ENCODE peak calls at places on chromosomes 1 and 21, in eight cellular contexts. One of them, this sample, is unnamed.

GRCh38 chr1:46166521-46167462 is 8.1 kb upstream of the TSPAN1 start:
- DNase-seq in adrenal gland: peak; percentile 65
- DNase-seq in left lung: peak; percentile 86
- DNase-seq in endothelial cell of umbilical vein: peak; percentile 37
- DNase-seq in adipocyte: no peak
- DNase-seq in colonic mucosa: peak; percentile 40
- DNase-seq in HAP-1: no peak
- DNase-seq in pancreas: no peak
- DNase-seq in this sample: peak; percentile 68

GRCh38 chr1:233661376-233662159 is 47.7 kb downstream of the KCNK1 start:
- DNase-seq in colonic mucosa: no peak
- DNase-seq in adipocyte: no peak
- DNase-seq in pancreas: no peak
- DNase-seq in endothelial cell of umbilical vein: no peak
- DNase-seq in adrenal gland: no peak
- DNase-seq in left lung: no peak
- DNase-seq in HAP-1: no peak
- DNase-seq in this sample: no peak

GRCh38 chr1:215518594-215518993 is 48.5 kb upstream of the KCTD3 start:
- DNase-seq in pancreas: no peak
- DNase-seq in adrenal gland: no peak
- DNase-seq in adipocyte: no peak
- DNase-seq in colonic mucosa: no peak
- DNase-seq in left lung: no peak
- DNase-seq in endothelial cell of umbilical vein: no peak
- DNase-seq in HAP-1: no peak
- DNase-seq in this sample: no peak

GRCh38 chr1:199700551-199700950 is 327.0 kb upstream of the NR5A2 start:
- DNase-seq in endothelial cell of umbilical vein: no peak
- DNase-seq in left lung: no peak
- DNase-seq in HAP-1: no peak
- DNase-seq in adipocyte: no peak
- DNase-seq in pancreas: no peak
- DNase-seq in adrenal gland: no peak
- DNase-seq in colonic mucosa: no peak
- DNase-seq in this sample: no peak

GRCh38 chr1:199123615-199124014 is 484.8 kb downstream of the PTPRC start:
- DNase-seq in colonic mucosa: no peak
- DNase-seq in endothelial cell of umbilical vein: no peak
- DNase-seq in HAP-1: no peak
- DNase-seq in adrenal gland: no peak
- DNase-seq in left lung: no peak
- DNase-seq in adipocyte: no peak
- DNase-seq in pancreas: no peak
- DNase-seq in this sample: no peak

GRCh38 chr1:9690440-9691107 is 39.0 kb downstream of the PIK3CD start:
- DNase-seq in adrenal gland: no peak
- DNase-seq in HAP-1: no peak
- DNase-seq in pancreas: no peak
- DNase-seq in adipocyte: no peak
- DNase-seq in left lung: peak; percentile 32
- DNase-seq in endothelial cell of umbilical vein: no peak
- DNase-seq in colonic mucosa: no peak
- DNase-seq in this sample: no peak

GRCh38 chr1:238962941-238963340 is 423.4 kb upstream of the CHRM3 start:
- DNase-seq in adipocyte: no peak
- DNase-seq in left lung: no peak
- DNase-seq in HAP-1: no peak
- DNase-seq in adrenal gland: no peak
- DNase-seq in colonic mucosa: no peak
- DNase-seq in pancreas: no peak
- DNase-seq in endothelial cell of umbilical vein: no peak
- DNase-seq in this sample: no peak

GRCh38 chr1:87473203-87473661 is 144.6 kb downstream of the LMO4 start:
- DNase-seq in adipocyte: no peak
- DNase-seq in HAP-1: no peak
- DNase-seq in left lung: no peak
- DNase-seq in colonic mucosa: no peak
- DNase-seq in pancreas: no peak
- DNase-seq in adrenal gland: no peak
- DNase-seq in endothelial cell of umbilical vein: peak; percentile 17
- DNase-seq in this sample: no peak

GRCh38 chr1:220077887-220078286 is 11.7 kb downstream of the BPNT1 start:
- DNase-seq in HAP-1: no peak
- DNase-seq in adipocyte: no peak
- DNase-seq in colonic mucosa: no peak
- DNase-seq in pancreas: no peak
- DNase-seq in adrenal gland: no peak
- DNase-seq in left lung: no peak
- DNase-seq in endothelial cell of umbilical vein: no peak
- DNase-seq in this sample: no peak

GRCh38 chr1:213994888-213995287 is 7.1 kb downstream of the PROX1 start:
- DNase-seq in endothelial cell of umbilical vein: no peak
- DNase-seq in colonic mucosa: no peak
- DNase-seq in HAP-1: no peak
- DNase-seq in left lung: no peak
- DNase-seq in adrenal gland: no peak
- DNase-seq in adipocyte: no peak
- DNase-seq in pancreas: no peak
- DNase-seq in this sample: no peak

GRCh38 chr1:240843798-240844197 is 231.8 kb upstream of the GREM2 start:
- DNase-seq in colonic mucosa: no peak
- DNase-seq in pancreas: no peak
- DNase-seq in endothelial cell of umbilical vein: no peak
- DNase-seq in left lung: no peak
- DNase-seq in HAP-1: no peak
- DNase-seq in adipocyte: no peak
- DNase-seq in adrenal gland: no peak
- DNase-seq in this sample: no peak

GRCh38 chr1:198934901-198935301 is 296.1 kb downstream of the PTPRC start:
- DNase-seq in adipocyte: peak; percentile 64
- DNase-seq in left lung: no peak
- DNase-seq in pancreas: no peak
- DNase-seq in HAP-1: no peak
- DNase-seq in colonic mucosa: no peak
- DNase-seq in adrenal gland: no peak
- DNase-seq in endothelial cell of umbilical vein: peak; percentile 84
- DNase-seq in this sample: no peak

GRCh38 chr1:146036241-146036989 is 14.9 kb upstream of the HJV start:
- DNase-seq in HAP-1: no peak
- DNase-seq in colonic mucosa: no peak
- DNase-seq in endothelial cell of umbilical vein: peak; percentile 65
- DNase-seq in pancreas: no peak
- DNase-seq in left lung: no peak
- DNase-seq in adipocyte: peak; percentile 69
- DNase-seq in adrenal gland: no peak
- DNase-seq in this sample: no peak

GRCh38 chr1:201845331-201846083 is 16.6 kb downstream of the IPO9 start:
- DNase-seq in HAP-1: no peak
- DNase-seq in left lung: no peak
- DNase-seq in endothelial cell of umbilical vein: no peak
- DNase-seq in pancreas: no peak
- DNase-seq in adrenal gland: no peak
- DNase-seq in adipocyte: no peak
- DNase-seq in colonic mucosa: no peak
- DNase-seq in this sample: no peak

GRCh38 chr21:46008893-46009635 is 27.5 kb downstream of the COL6A1 start:
- DNase-seq in adipocyte: no peak
- DNase-seq in left lung: no peak
- DNase-seq in HAP-1: no peak
- DNase-seq in adrenal gland: no peak
- DNase-seq in endothelial cell of umbilical vein: no peak
- DNase-seq in colonic mucosa: peak; percentile 12
- DNase-seq in pancreas: no peak
- DNase-seq in this sample: no peak

GRCh38 chr1:209652873-209653401 is 712 bp upstream of the LAMB3 start:
- DNase-seq in adrenal gland: peak; percentile 69
- DNase-seq in endothelial cell of umbilical vein: peak; percentile 64
- DNase-seq in HAP-1: no peak
- DNase-seq in adipocyte: peak; percentile 39
- DNase-seq in colonic mucosa: peak; percentile 97
- DNase-seq in left lung: peak; percentile 87
- DNase-seq in pancreas: peak; percentile 98
- DNase-seq in this sample: peak; percentile 77

GRCh38 chr1:74356493-74356892 is 121.3 kb downstream of the TNNI3K start:
- DNase-seq in colonic mucosa: no peak
- DNase-seq in endothelial cell of umbilical vein: no peak
- DNase-seq in HAP-1: no peak
- DNase-seq in pancreas: no peak
- DNase-seq in adipocyte: peak; percentile 62
- DNase-seq in left lung: no peak
- DNase-seq in adrenal gland: no peak
- DNase-seq in this sample: no peak

GRCh38 chr1:59045636-59046035 is 251.3 kb upstream of the FGGY start:
- DNase-seq in adipocyte: no peak
- DNase-seq in left lung: no peak
- DNase-seq in colonic mucosa: no peak
- DNase-seq in HAP-1: no peak
- DNase-seq in pancreas: no peak
- DNase-seq in endothelial cell of umbilical vein: no peak
- DNase-seq in adrenal gland: no peak
- DNase-seq in this sample: no peak

GRCh38 chr1:59043796-59044195 is 253.1 kb upstream of the FGGY start:
- DNase-seq in left lung: no peak
- DNase-seq in adrenal gland: peak; percentile 93
- DNase-seq in pancreas: peak; percentile 46
- DNase-seq in HAP-1: no peak
- DNase-seq in adipocyte: peak; percentile 96
- DNase-seq in endothelial cell of umbilical vein: no peak
- DNase-seq in colonic mucosa: peak; percentile 75
- DNase-seq in this sample: peak; percentile 75

GRCh38 chr1:59046134-59046533 is 250.8 kb upstream of the FGGY start:
- DNase-seq in adipocyte: peak; percentile 47
- DNase-seq in colonic mucosa: no peak
- DNase-seq in adrenal gland: no peak
- DNase-seq in HAP-1: no peak
- DNase-seq in pancreas: no peak
- DNase-seq in left lung: no peak
- DNase-seq in endothelial cell of umbilical vein: no peak
- DNase-seq in this sample: no peak

GRCh38 chr1:59044535-59045121 is 252.3 kb upstream of the FGGY start:
- DNase-seq in adrenal gland: no peak
- DNase-seq in left lung: no peak
- DNase-seq in endothelial cell of umbilical vein: no peak
- DNase-seq in HAP-1: no peak
- DNase-seq in pancreas: no peak
- DNase-seq in colonic mucosa: no peak
- DNase-seq in adipocyte: no peak
- DNase-seq in this sample: no peak

DNA sequence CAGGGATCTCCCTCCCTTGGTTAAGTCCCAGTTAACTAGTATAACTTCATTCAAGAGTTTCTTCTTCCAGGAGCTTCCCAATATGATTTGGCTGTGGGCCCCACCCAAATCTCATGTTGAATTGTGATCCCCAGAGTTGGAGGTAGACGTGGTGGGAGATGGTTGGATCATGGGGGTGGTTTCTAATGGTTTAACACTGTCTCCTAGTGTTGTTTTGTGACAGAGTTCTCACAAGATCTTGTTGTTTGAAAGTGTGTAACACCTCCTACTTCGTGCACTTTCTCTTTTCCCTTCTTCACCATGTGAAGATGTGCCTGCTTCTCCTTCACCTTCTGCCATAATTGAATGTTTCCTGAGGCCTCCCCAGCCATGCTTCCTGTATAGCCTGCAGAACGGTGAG is 251.8 kb upstream of the FGGY start:
- DNase-seq in endothelial cell of umbilical vein: no peak
- DNase-seq in left lung: no peak
- DNase-seq in colonic mucosa: no peak
- DNase-seq in HAP-1: no peak
- DNase-seq in adipocyte: no peak
- DNase-seq in pancreas: no peak
- DNase-seq in adrenal gland: no peak
- DNase-seq in this sample: no peak
- H3K4me3 ChIP-seq in endothelial cell of umbilical vein: no peak overlapping the region
- H3K4me3 ChIP-seq in left lung: no peak overlapping the region
- H3K4me3 ChIP-seq in colonic mucosa: no peak overlapping the region
- H3K4me3 ChIP-seq in HAP-1: no peak overlapping the region
- H3K4me3 ChIP-seq in adipocyte: no peak overlapping the region
- H3K4me3 ChIP-seq in pancreas: no peak overlapping the region
- H3K4me3 ChIP-seq in adrenal gland: no peak overlapping the region
- H3K4me3 ChIP-seq in this sample: no peak overlapping the region

DNA sequence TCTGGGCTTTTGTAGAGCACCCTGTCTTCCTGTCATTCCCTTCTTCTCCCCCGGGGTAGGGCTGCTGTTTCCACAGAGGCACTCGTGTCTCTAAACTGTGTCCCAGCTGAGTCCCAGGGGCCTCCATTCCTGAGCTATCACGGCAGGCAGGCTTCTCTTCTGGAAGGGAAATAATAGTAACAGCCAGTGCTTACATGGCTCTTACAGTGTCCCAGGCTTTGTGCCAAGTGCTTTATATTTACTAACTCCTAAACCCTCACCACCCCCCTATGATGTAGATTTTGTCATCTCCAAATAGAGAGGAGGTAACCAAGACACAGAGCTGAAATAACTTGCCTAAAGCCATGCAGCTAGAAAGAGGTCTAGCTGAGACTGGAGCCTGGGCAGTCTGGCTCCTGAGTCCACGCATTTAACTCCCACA is 1.4 kb upstream of the CELF3 start:
- DNase-seq in endothelial cell of umbilical vein: no peak
- DNase-seq in HAP-1: no peak
- DNase-seq in adrenal gland: no peak
- DNase-seq in adipocyte: peak; percentile 11
- DNase-seq in left lung: no peak
- DNase-seq in colonic mucosa: no peak
- DNase-seq in pancreas: no peak
- DNase-seq in this sample: peak; percentile 37
- H3K27me3 ChIP-seq in endothelial cell of umbilical vein: peaks cover 64% of the 10 kb centered on the region
- H3K27me3 ChIP-seq in HAP-1: peaks cover 31% of the 10 kb centered on the region
- H3K27me3 ChIP-seq in adrenal gland: no peaks in the 10 kb centered on the region
- H3K27me3 ChIP-seq in adipocyte: peaks cover 67% of the 10 kb centered on the region
- H3K27me3 ChIP-seq in left lung: peaks cover 92% of the 10 kb centered on the region
- H3K27me3 ChIP-seq in colonic mucosa: no peaks in the 10 kb centered on the region
- H3K27me3 ChIP-seq in pancreas: no peaks in the 10 kb centered on the region
- H3K27me3 ChIP-seq in this sample: peaks cover 45% of the 10 kb centered on the region

GRCh38 chr1:54302549-54302948 is 102.6 kb downstream of the MRPL37 start:
- DNase-seq in left lung: no peak
- DNase-seq in pancreas: no peak
- DNase-seq in endothelial cell of umbilical vein: no peak
- DNase-seq in HAP-1: no peak
- DNase-seq in colonic mucosa: no peak
- DNase-seq in adrenal gland: no peak
- DNase-seq in adipocyte: no peak
- DNase-seq in this sample: no peak
- H3K4me1 ChIP-seq in left lung: peaks cover 12% of the 10 kb centered on the region
- H3K4me1 ChIP-seq in pancreas: peaks cover 7% of the 10 kb centered on the region
- H3K4me1 ChIP-seq in endothelial cell of umbilical vein: peaks cover 16% of the 10 kb centered on the region
- H3K4me1 ChIP-seq in HAP-1: no peaks in the 10 kb centered on the region
- H3K4me1 ChIP-seq in colonic mucosa: peaks cover 23% of the 10 kb centered on the region
- H3K4me1 ChIP-seq in adrenal gland: peaks cover 6% of the 10 kb centered on the region
- H3K4me1 ChIP-seq in adipocyte: no peaks in the 10 kb centered on the region
- H3K4me1 ChIP-seq in this sample: peaks cover 87% of the 10 kb centered on the region

DNA sequence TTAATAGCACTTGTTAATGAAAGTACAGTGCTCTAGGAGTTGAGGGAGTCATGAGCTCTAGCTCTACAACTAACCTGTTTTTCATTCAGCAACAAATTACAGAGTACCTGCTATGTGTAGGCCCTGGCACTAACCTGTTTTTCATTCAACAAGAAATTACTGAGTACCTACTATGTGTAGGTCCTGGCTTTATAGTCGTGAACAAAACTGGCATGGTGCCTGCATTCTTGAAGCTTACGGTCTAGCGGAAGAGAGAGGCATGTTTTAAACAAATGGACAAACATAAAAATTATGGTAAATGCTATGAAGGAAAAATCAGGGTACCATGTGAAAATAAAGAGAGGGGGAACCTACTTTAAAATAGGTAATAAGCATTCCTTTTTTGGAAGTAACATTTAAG is 2.2 kb upstream of the UBAP2L start:
- DNase-seq in endothelial cell of umbilical vein: no peak
- DNase-seq in pancreas: no peak
- DNase-seq in adipocyte: no peak
- DNase-seq in HAP-1: no peak
- DNase-seq in colonic mucosa: no peak
- DNase-seq in adrenal gland: no peak
- DNase-seq in left lung: no peak
- DNase-seq in this sample: no peak
- H3K4me3 ChIP-seq in endothelial cell of umbilical vein: no peak overlapping the region
- H3K4me3 ChIP-seq in pancreas: peak overlapping the region; percentile 68
- H3K4me3 ChIP-seq in adipocyte: peak overlapping the region; percentile 99
- H3K4me3 ChIP-seq in HAP-1: peak overlapping the region; percentile 85
- H3K4me3 ChIP-seq in colonic mucosa: no peak overlapping the region
- H3K4me3 ChIP-seq in adrenal gland: no peak overlapping the region
- H3K4me3 ChIP-seq in left lung: peak overlapping the region; percentile 85
- H3K4me3 ChIP-seq in this sample: peak overlapping the region; percentile 87